ENCODE peak calls at places on chromosomes 12 and 14, in nine cellular contexts. One of them, this sample, is unnamed.

GRCh38 chr12:108649126-108649525 is 15.4 kb upstream of the SELPLG start:
- DNase-seq in aorta: no peak
- DNase-seq in HS-27A: no peak
- DNase-seq in stimulated activated CD8-positive, alpha-beta memory T cell treated with anti-CD3 and anti-CD28 coated beads, Interleukin-12 subunit alpha, Interleukin-12 subunit beta, amount 100 ng/mL, for 4 hours: no peak
- DNase-seq in RKO: no peak
- DNase-seq in activated T-helper 1 cell treated with anti-CD3 and anti-CD28 coated beads, Interleukin-2, amount 50 U/mL, for 16 hours: no peak
- DNase-seq in activated naive CD8-positive, alpha-beta T cell treated with anti-CD3 and anti-CD28 coated beads for 36 hours: no peak
- DNase-seq in heart left ventricle: no peak
- DNase-seq in left ventricle myocardium inferior: no peak
- DNase-seq in this sample: no peak

GRCh38 chr12:53999596-54000104 is 311 bp upstream of the HOXC9 start:
- DNase-seq in left ventricle myocardium inferior: no peak
- DNase-seq in stimulated activated CD8-positive, alpha-beta memory T cell treated with anti-CD3 and anti-CD28 coated beads, Interleukin-12 subunit alpha, Interleukin-12 subunit beta, amount 100 ng/mL, for 4 hours: no peak
- DNase-seq in aorta: peak
- DNase-seq in activated T-helper 1 cell treated with anti-CD3 and anti-CD28 coated beads, Interleukin-2, amount 50 U/mL, for 16 hours: no peak
- DNase-seq in HS-27A: peak
- DNase-seq in RKO: no peak
- DNase-seq in heart left ventricle: no peak
- DNase-seq in activated naive CD8-positive, alpha-beta T cell treated with anti-CD3 and anti-CD28 coated beads for 36 hours: no peak
- DNase-seq in this sample: no peak

GRCh38 chr12:64801381-64801780 is 23.1 kb upstream of the TBC1D30 start:
- DNase-seq in HS-27A: no peak
- DNase-seq in RKO: peak
- DNase-seq in stimulated activated CD8-positive, alpha-beta memory T cell treated with anti-CD3 and anti-CD28 coated beads, Interleukin-12 subunit alpha, Interleukin-12 subunit beta, amount 100 ng/mL, for 4 hours: no peak
- DNase-seq in aorta: no peak
- DNase-seq in left ventricle myocardium inferior: no peak
- DNase-seq in activated T-helper 1 cell treated with anti-CD3 and anti-CD28 coated beads, Interleukin-2, amount 50 U/mL, for 16 hours: no peak
- DNase-seq in heart left ventricle: no peak
- DNase-seq in activated naive CD8-positive, alpha-beta T cell treated with anti-CD3 and anti-CD28 coated beads for 36 hours: no peak
- DNase-seq in this sample: no peak

GRCh38 chr12:17992002-17992656 is 97.9 kb downstream of the RERGL start:
- DNase-seq in HS-27A: peak
- DNase-seq in RKO: peak
- DNase-seq in activated naive CD8-positive, alpha-beta T cell treated with anti-CD3 and anti-CD28 coated beads for 36 hours: peak
- DNase-seq in stimulated activated CD8-positive, alpha-beta memory T cell treated with anti-CD3 and anti-CD28 coated beads, Interleukin-12 subunit alpha, Interleukin-12 subunit beta, amount 100 ng/mL, for 4 hours: no peak
- DNase-seq in aorta: no peak
- DNase-seq in heart left ventricle: no peak
- DNase-seq in activated T-helper 1 cell treated with anti-CD3 and anti-CD28 coated beads, Interleukin-2, amount 50 U/mL, for 16 hours: no peak
- DNase-seq in left ventricle myocardium inferior: no peak
- DNase-seq in this sample: no peak

GRCh38 chr12:105201389-105201788 is 34.6 kb downstream of the APPL2 start:
- DNase-seq in activated T-helper 1 cell treated with anti-CD3 and anti-CD28 coated beads, Interleukin-2, amount 50 U/mL, for 16 hours: no peak
- DNase-seq in stimulated activated CD8-positive, alpha-beta memory T cell treated with anti-CD3 and anti-CD28 coated beads, Interleukin-12 subunit alpha, Interleukin-12 subunit beta, amount 100 ng/mL, for 4 hours: no peak
- DNase-seq in activated naive CD8-positive, alpha-beta T cell treated with anti-CD3 and anti-CD28 coated beads for 36 hours: no peak
- DNase-seq in aorta: no peak
- DNase-seq in RKO: no peak
- DNase-seq in heart left ventricle: no peak
- DNase-seq in left ventricle myocardium inferior: no peak
- DNase-seq in HS-27A: no peak
- DNase-seq in this sample: no peak

GRCh38 chr12:19553177-19553576 is 113.9 kb downstream of the AEBP2 start:
- DNase-seq in HS-27A: no peak
- DNase-seq in left ventricle myocardium inferior: no peak
- DNase-seq in activated naive CD8-positive, alpha-beta T cell treated with anti-CD3 and anti-CD28 coated beads for 36 hours: no peak
- DNase-seq in heart left ventricle: no peak
- DNase-seq in RKO: no peak
- DNase-seq in aorta: no peak
- DNase-seq in activated T-helper 1 cell treated with anti-CD3 and anti-CD28 coated beads, Interleukin-2, amount 50 U/mL, for 16 hours: no peak
- DNase-seq in stimulated activated CD8-positive, alpha-beta memory T cell treated with anti-CD3 and anti-CD28 coated beads, Interleukin-12 subunit alpha, Interleukin-12 subunit beta, amount 100 ng/mL, for 4 hours: no peak
- DNase-seq in this sample: no peak

GRCh38 chr12:101945361-101946232 is 68.2 kb downstream of the DRAM1 start:
- DNase-seq in stimulated activated CD8-positive, alpha-beta memory T cell treated with anti-CD3 and anti-CD28 coated beads, Interleukin-12 subunit alpha, Interleukin-12 subunit beta, amount 100 ng/mL, for 4 hours: no peak
- DNase-seq in RKO: no peak
- DNase-seq in HS-27A: no peak
- DNase-seq in aorta: no peak
- DNase-seq in activated naive CD8-positive, alpha-beta T cell treated with anti-CD3 and anti-CD28 coated beads for 36 hours: no peak
- DNase-seq in heart left ventricle: no peak
- DNase-seq in activated T-helper 1 cell treated with anti-CD3 and anti-CD28 coated beads, Interleukin-2, amount 50 U/mL, for 16 hours: no peak
- DNase-seq in left ventricle myocardium inferior: no peak
- DNase-seq in this sample: no peak

GRCh38 chr12:43824207-43824775 is 11.6 kb upstream of the TMEM117 start:
- DNase-seq in left ventricle myocardium inferior: no peak
- DNase-seq in RKO: no peak
- DNase-seq in activated T-helper 1 cell treated with anti-CD3 and anti-CD28 coated beads, Interleukin-2, amount 50 U/mL, for 16 hours: no peak
- DNase-seq in HS-27A: no peak
- DNase-seq in aorta: no peak
- DNase-seq in stimulated activated CD8-positive, alpha-beta memory T cell treated with anti-CD3 and anti-CD28 coated beads, Interleukin-12 subunit alpha, Interleukin-12 subunit beta, amount 100 ng/mL, for 4 hours: no peak
- DNase-seq in activated naive CD8-positive, alpha-beta T cell treated with anti-CD3 and anti-CD28 coated beads for 36 hours: no peak
- DNase-seq in heart left ventricle: no peak
- DNase-seq in this sample: no peak

GRCh38 chr14:73238941-73239340 is 1.6 kb downstream of the PAPLN start:
- DNase-seq in activated T-helper 1 cell treated with anti-CD3 and anti-CD28 coated beads, Interleukin-2, amount 50 U/mL, for 16 hours: no peak
- DNase-seq in HS-27A: no peak
- DNase-seq in stimulated activated CD8-positive, alpha-beta memory T cell treated with anti-CD3 and anti-CD28 coated beads, Interleukin-12 subunit alpha, Interleukin-12 subunit beta, amount 100 ng/mL, for 4 hours: no peak
- DNase-seq in activated naive CD8-positive, alpha-beta T cell treated with anti-CD3 and anti-CD28 coated beads for 36 hours: no peak
- DNase-seq in left ventricle myocardium inferior: no peak
- DNase-seq in heart left ventricle: no peak
- DNase-seq in RKO: no peak
- DNase-seq in aorta: no peak
- DNase-seq in this sample: peak

GRCh38 chr14:100486025-100486828 is 101.0 kb downstream of the BEGAIN start:
- DNase-seq in RKO: peak
- DNase-seq in activated T-helper 1 cell treated with anti-CD3 and anti-CD28 coated beads, Interleukin-2, amount 50 U/mL, for 16 hours: peak
- DNase-seq in left ventricle myocardium inferior: peak
- DNase-seq in heart left ventricle: peak
- DNase-seq in aorta: peak
- DNase-seq in HS-27A: peak
- DNase-seq in activated naive CD8-positive, alpha-beta T cell treated with anti-CD3 and anti-CD28 coated beads for 36 hours: peak
- DNase-seq in stimulated activated CD8-positive, alpha-beta memory T cell treated with anti-CD3 and anti-CD28 coated beads, Interleukin-12 subunit alpha, Interleukin-12 subunit beta, amount 100 ng/mL, for 4 hours: peak
- DNase-seq in this sample: peak

GRCh38 chr14:27484633-27485032 is 886.8 kb upstream of the NOVA1 start:
- DNase-seq in stimulated activated CD8-positive, alpha-beta memory T cell treated with anti-CD3 and anti-CD28 coated beads, Interleukin-12 subunit alpha, Interleukin-12 subunit beta, amount 100 ng/mL, for 4 hours: no peak
- DNase-seq in left ventricle myocardium inferior: no peak
- DNase-seq in RKO: no peak
- DNase-seq in activated T-helper 1 cell treated with anti-CD3 and anti-CD28 coated beads, Interleukin-2, amount 50 U/mL, for 16 hours: no peak
- DNase-seq in HS-27A: no peak
- DNase-seq in heart left ventricle: no peak
- DNase-seq in aorta: no peak
- DNase-seq in activated naive CD8-positive, alpha-beta T cell treated with anti-CD3 and anti-CD28 coated beads for 36 hours: no peak
- DNase-seq in this sample: no peak

GRCh38 chr12:67415473-67415872 is 146.3 kb downstream of the CAND1 start:
- DNase-seq in left ventricle myocardium inferior: no peak
- DNase-seq in activated naive CD8-positive, alpha-beta T cell treated with anti-CD3 and anti-CD28 coated beads for 36 hours: no peak
- DNase-seq in stimulated activated CD8-positive, alpha-beta memory T cell treated with anti-CD3 and anti-CD28 coated beads, Interleukin-12 subunit alpha, Interleukin-12 subunit beta, amount 100 ng/mL, for 4 hours: no peak
- DNase-seq in heart left ventricle: peak
- DNase-seq in RKO: peak
- DNase-seq in HS-27A: no peak
- DNase-seq in activated T-helper 1 cell treated with anti-CD3 and anti-CD28 coated beads, Interleukin-2, amount 50 U/mL, for 16 hours: no peak
- DNase-seq in aorta: no peak
- DNase-seq in this sample: no peak

GRCh38 chr14:35336171-35337073 is 44.2 kb downstream of the PSMA6 start:
- DNase-seq in activated naive CD8-positive, alpha-beta T cell treated with anti-CD3 and anti-CD28 coated beads for 36 hours: no peak
- DNase-seq in activated T-helper 1 cell treated with anti-CD3 and anti-CD28 coated beads, Interleukin-2, amount 50 U/mL, for 16 hours: no peak
- DNase-seq in heart left ventricle: peak
- DNase-seq in HS-27A: no peak
- DNase-seq in stimulated activated CD8-positive, alpha-beta memory T cell treated with anti-CD3 and anti-CD28 coated beads, Interleukin-12 subunit alpha, Interleukin-12 subunit beta, amount 100 ng/mL, for 4 hours: no peak
- DNase-seq in left ventricle myocardium inferior: peak
- DNase-seq in aorta: peak
- DNase-seq in RKO: no peak
- DNase-seq in this sample: no peak

GRCh38 chr14:102811971-102812370 is 34.7 kb downstream of the TRAF3 start:
- DNase-seq in activated T-helper 1 cell treated with anti-CD3 and anti-CD28 coated beads, Interleukin-2, amount 50 U/mL, for 16 hours: no peak
- DNase-seq in RKO: no peak
- DNase-seq in left ventricle myocardium inferior: no peak
- DNase-seq in activated naive CD8-positive, alpha-beta T cell treated with anti-CD3 and anti-CD28 coated beads for 36 hours: no peak
- DNase-seq in stimulated activated CD8-positive, alpha-beta memory T cell treated with anti-CD3 and anti-CD28 coated beads, Interleukin-12 subunit alpha, Interleukin-12 subunit beta, amount 100 ng/mL, for 4 hours: no peak
- DNase-seq in HS-27A: no peak
- DNase-seq in heart left ventricle: no peak
- DNase-seq in aorta: no peak
- DNase-seq in this sample: no peak

GRCh38 chr12:27869567-27869966 is 89.5 kb upstream of the MANSC4 start:
- DNase-seq in HS-27A: no peak
- DNase-seq in stimulated activated CD8-positive, alpha-beta memory T cell treated with anti-CD3 and anti-CD28 coated beads, Interleukin-12 subunit alpha, Interleukin-12 subunit beta, amount 100 ng/mL, for 4 hours: no peak
- DNase-seq in heart left ventricle: peak
- DNase-seq in left ventricle myocardium inferior: peak
- DNase-seq in RKO: no peak
- DNase-seq in activated T-helper 1 cell treated with anti-CD3 and anti-CD28 coated beads, Interleukin-2, amount 50 U/mL, for 16 hours: no peak
- DNase-seq in aorta: no peak
- DNase-seq in activated naive CD8-positive, alpha-beta T cell treated with anti-CD3 and anti-CD28 coated beads for 36 hours: no peak
- DNase-seq in this sample: no peak

GRCh38 chr12:56266634-56267442 is at the start of gene COQ10A:
- DNase-seq in RKO: peak
- DNase-seq in stimulated activated CD8-positive, alpha-beta memory T cell treated with anti-CD3 and anti-CD28 coated beads, Interleukin-12 subunit alpha, Interleukin-12 subunit beta, amount 100 ng/mL, for 4 hours: peak
- DNase-seq in heart left ventricle: peak
- DNase-seq in activated T-helper 1 cell treated with anti-CD3 and anti-CD28 coated beads, Interleukin-2, amount 50 U/mL, for 16 hours: peak
- DNase-seq in left ventricle myocardium inferior: peak
- DNase-seq in activated naive CD8-positive, alpha-beta T cell treated with anti-CD3 and anti-CD28 coated beads for 36 hours: peak
- DNase-seq in HS-27A: peak
- DNase-seq in aorta: peak
- DNase-seq in this sample: peak